ENCODE peak calls at places on chromosome X, in four cellular contexts. W is T-helper 1 cell, K is ELR, R is immature natural killer cell. J is an unnamed sample.

GRCh38 chrX:16479206-16479869 is 170.6 kb upstream of the S100G start:
- DNase-seq in W (no peak), K (peak; percentile 88), R (no peak), J (peak; percentile 87)

GRCh38 chrX:119482497-119483480 is 14.5 kb downstream of the SLC25A5 start:
- DNase-seq in W (peak; percentile 35), K (peak; percentile 64), R (peak; percentile 65), J (peak; percentile 61)

GRCh38 chrX:27918799-27919198 is 62.5 kb downstream of the DCAF8L1 start:
- DNase-seq in W (no peak), K (no peak), R (no peak), J (no peak)

GRCh38 chrX:73262991-73263390 is 48.3 kb upstream of the NAP1L2 start:
- DNase-seq in W (no peak), K (peak; percentile 7), R (no peak), J (peak; percentile 20)

GRCh38 chrX:136607236-136607635 is 40.7 kb upstream of the CD40LG start:
- DNase-seq in W (no peak), K (no peak), R (no peak), J (no peak)

GRCh38 chrX:25869761-25870160 is 268.4 kb upstream of the MAGEB18 start:
- DNase-seq in W (no peak), K (no peak), R (no peak), J (peak; percentile 66)

GRCh38 chrX:149829751-149830191 is 48.0 kb downstream of the MAGEA9 start:
- DNase-seq in W (no peak), K (peak; percentile 73), R (peak; percentile 77), J (peak; percentile 91)

GRCh38 chrX:48937065-48937907 is 18.5 kb upstream of the PIM2 start:
- DNase-seq in W (peak; percentile 65), K (peak; percentile 3), R (peak; percentile 90), J (no peak)

GRCh38 chrX:129686422-129686948 is 31.7 kb upstream of the APLN start:
- DNase-seq in W (no peak), K (no peak), R (no peak), J (no peak)

GRCh38 chrX:154430916-154431315 is 2.4 kb downstream of the ATP6AP1 start:
- DNase-seq in W (no peak), K (no peak), R (no peak), J (no peak)

GRCh38 chrX:97563531-97564133 is 679.9 kb downstream of the RPA4 start:
- DNase-seq in W (peak; percentile 8), K (peak; percentile 60), R (peak; percentile 60), J (peak; percentile 67)

GRCh38 chrX:30835373-30835772 is 53.7 kb downstream of the TAB3 start:
- DNase-seq in W (no peak), K (no peak), R (no peak), J (no peak)

GRCh38 chrX:47384502-47384901 is 14.1 kb downstream of the ZNF157 start:
- DNase-seq in W (peak; percentile 17), K (peak; percentile 64), R (peak; percentile 69), J (peak; percentile 69)

GRCh38 chrX:24646745-24647182 is 383 bp downstream of the PCYT1B start:
- DNase-seq in W (no peak), K (peak; percentile 3), R (peak; percentile 1), J (no peak)

GRCh38 chrX:23327104-23327503 is 7.5 kb upstream of the PTCHD1 start:
- DNase-seq in W (no peak), K (no peak), R (no peak), J (no peak)

GRCh38 chrX:97529801-97530200 is 646.1 kb downstream of the RPA4 start:
- DNase-seq in W (no peak), K (no peak), R (no peak), J (peak; percentile 10)

GRCh38 chrX:118215346-118215745 is 98.7 kb upstream of the KLHL13 start:
- DNase-seq in W (no peak), K (no peak), R (no peak), J (peak; percentile 56)

GRCh38 chrX:71609095-71609750 is 9.1 kb downstream of the CXCR3 start:
- DNase-seq in W (no peak), K (no peak), R (no peak), J (no peak)

GRCh38 chrX:74535633-74536141 is 78.7 kb downstream of the RLIM start:
- DNase-seq in W (no peak), K (peak; percentile 76), R (peak; percentile 36), J (peak; percentile 70)

GRCh38 chrX:111244238-111244750 is 26.0 kb downstream of the CAPN6 start:
- DNase-seq in W (no peak), K (peak; percentile 34), R (no peak), J (peak; percentile 29)

J was measured in kidney tubule cell.